ENCODE peak calls at places on chromosomes 4 and X, in nine cellular contexts. M is stimulated activated CD4-positive, alpha-beta T cell treated with anti-CD3 and anti-CD28 coated beads, TNF-alpha, amount 100 ng/mL, for 24 hours; H is activated CD4-positive, CD25-positive, alpha-beta regulatory T cell; J is tibial nerve; W is iPS-NIHi11; V is activated T-cell treated with anti-CD3 and anti-CD28 coated beads for 1 hour; L is endothelial cell; E is activated T-helper 1 cell treated with anti-CD3 and anti-CD28 coated beads, Interleukin-2, amount 50 U/mL, for 16 hours; C is globus pallidus. P is an unnamed sample.

GRCh38 chr4:147334478-147334877 is 146.4 kb upstream of the EDNRA start:
- DNase-seq in M (no peak), H (no peak), J (no peak), W (no peak), V (no peak), L (no peak), E (no peak), C (no peak), P (no peak)

GRCh38 chrX:151871244-151871643 is 41.4 kb upstream of the MAGEA4 start:
- DNase-seq in M (no peak), H (no peak), J (no peak), W (no peak), V (no peak), L (no peak), E (no peak), C (no peak), P (peak)

GRCh38 chr4:56134272-56134671 is 185.5 kb downstream of the CEP135 start:
- DNase-seq in M (no peak), H (no peak), J (no peak), W (peak), V (no peak), L (peak), E (no peak), C (no peak), P (no peak)

GRCh38 chr4:129453524-129453923 is 357.6 kb downstream of the C4orf33 start:
- DNase-seq in M (no peak), H (no peak), J (no peak), W (no peak), V (no peak), L (no peak), E (no peak), C (no peak), P (no peak)

GRCh38 chrX:64205441-64205734 is at the start of gene AMER1:
- DNase-seq in M (no peak), H (peak), J (peak), W (no peak), V (no peak), L (no peak), E (no peak), C (no peak), P (no peak)

GRCh38 chr4:9703391-9703790 is 78.0 kb upstream of the DRD5 start:
- DNase-seq in M (peak), H (peak), J (peak), W (peak), V (peak), L (peak), E (peak), C (peak), P (no peak)

GRCh38 chrX:49840679-49841078 is 11.6 kb downstream of the PAGE4 start:
- DNase-seq in M (peak), H (no peak), J (peak), W (peak), V (peak), L (peak), E (peak), C (peak), P (peak)

GRCh38 chrX:107628662-107629532 is 587 bp downstream of the PRPS1 start:
- DNase-seq in M (peak), H (peak), J (peak), W (peak), V (peak), L (peak), E (peak), C (peak), P (no peak)

GRCh38 chr4:88991746-88992145 is 65.2 kb downstream of the FAM13A start:
- DNase-seq in M (no peak), H (no peak), J (no peak), W (no peak), V (no peak), L (no peak), E (no peak), C (no peak), P (no peak)

GRCh38 chr4:128288689-128289106 is 1.1 kb upstream of the PGRMC2 start:
- DNase-seq in M (no peak), H (peak), J (no peak), W (no peak), V (no peak), L (peak), E (no peak), C (no peak), P (no peak)